ENCODE peak calls at places on chromosomes 1 and 21, in four cellular contexts. U, K, V and Q are unnamed samples.

GRCh38 chr1:215710340-215710971 is 143.4 kb downstream of the KCTD3 start:
- DNase-seq in K (peak; percentile 70), V (peak; percentile 78), U (peak; percentile 64), Q (peak; percentile 77)

GRCh38 chr1:4674676-4675075 is 20.3 kb downstream of the AJAP1 start:
- DNase-seq in V (no peak), K (peak; percentile 26), U (no peak), Q (no peak)

GRCh38 chr21:36757246-36757645 is 58.3 kb downstream of the SIM2 start:
- DNase-seq in U (no peak), K (no peak), V (no peak), Q (no peak)

GRCh38 chr1:160108888-160109662 is 6.5 kb upstream of the ATP1A2 start:
- DNase-seq in U (peak; percentile 80), K (peak; percentile 68), V (no peak), Q (no peak)

GRCh38 chr21:26844258-26845065 is 747 bp downstream of the ADAMTS1 start:
- DNase-seq in V (peak; percentile 64), U (peak; percentile 33), K (peak; percentile 43), Q (no peak)

GRCh38 chr1:202113690-202114300 is 8.9 kb upstream of the GPR37L1 start:
- DNase-seq in K (no peak), U (peak; percentile 46), V (peak; percentile 53), Q (no peak)

GRCh38 chr1:56416385-56416972 is 162.9 kb downstream of the PLPP3 start:
- DNase-seq in U (peak; percentile 23), V (no peak), K (no peak), Q (peak; percentile 73)

GRCh38 chr1:245234217-245235120 is 79.7 kb downstream of the KIF26B start:
- DNase-seq in U (no peak), V (peak; percentile 87), K (no peak), Q (no peak)

GRCh38 chr21:43718872-43719747 is at the start of gene PDXK:
- DNase-seq in V (peak; percentile 74), U (peak; percentile 76), K (peak; percentile 96), Q (peak; percentile 93)

GRCh38 chr1:230264342-230264741 is 161.8 kb downstream of the PGBD5 start:
- DNase-seq in U (no peak), V (no peak), K (no peak), Q (no peak)

GRCh38 chr1:203152158-203153034 is 23.2 kb downstream of the MYBPH start:
- DNase-seq in U (no peak), V (no peak), K (no peak), Q (no peak)

GRCh38 chr1:209168204-209168603 is 415.3 kb upstream of the CAMK1G start:
- DNase-seq in U (no peak), K (no peak), V (no peak), Q (no peak)

GRCh38 chr21:14685568-14685967 is 139.5 kb upstream of the SAMSN1 start:
- DNase-seq in U (no peak), K (peak; percentile 56), V (no peak), Q (no peak)

GRCh38 chr1:18288609-18289219 is 181.1 kb downstream of the IGSF21 start:
- DNase-seq in V (no peak), K (peak; percentile 67), U (no peak), Q (no peak)

GRCh38 chr21:43727571-43728466 is 8.9 kb downstream of the PDXK start:
- DNase-seq in V (no peak), K (no peak), U (peak; percentile 65), Q (no peak)

GRCh38 chr1:115526900-115527299 is 114.9 kb upstream of the VANGL1 start:
- DNase-seq in V (no peak), K (no peak), U (no peak), Q (no peak)

GRCh38 chr21:33797565-33797964 is 118.0 kb downstream of the ATP5PO start:
- DNase-seq in K (no peak), V (no peak), U (no peak), Q (no peak)

GRCh38 chr1:59404725-59405124 is 107.8 kb downstream of the FGGY start:
- DNase-seq in K (no peak), U (no peak), V (no peak), Q (no peak)

GRCh38 chr1:44672254-44672955 is 1.9 kb downstream of the TMEM53 start:
- DNase-seq in K (peak; percentile 91), U (no peak), V (no peak), Q (no peak)

GRCh38 chr1:1179339-1179982 is 5.8 kb downstream of the TTLL10 start:
- DNase-seq in K (no peak), U (no peak), V (no peak), Q (no peak)

GRCh38 chr1:178628637-178629548 is 96.2 kb upstream of the RALGPS2 start:
- DNase-seq in K (no peak), V (no peak), U (no peak), Q (no peak)